ENCODE peak calls at places on chromosomes 6 and 20, in four cellular contexts. T is K562, Y is GM12878, A is HepG2. Z is an unnamed sample.

GRCh38 chr6:147040041-147040440 is 164.2 kb upstream of the STXBP5 start:
- DNase-seq in T (no peak), A (no peak), Y (no peak), Z (no peak)

GRCh38 chr6:81487489-81487888 is 265.0 kb downstream of the TENT5A start:
- DNase-seq in A (no peak), Y (no peak), T (no peak), Z (peak; percentile 4)

GRCh38 chr6:45590225-45590624 is 212.5 kb upstream of the SUPT3H start:
- DNase-seq in T (no peak), Y (no peak), A (no peak), Z (no peak)

GRCh38 chr6:7974932-7975763 is 64.6 kb upstream of the TXNDC5 start:
- DNase-seq in T (peak; percentile 94), A (peak; percentile 100), Y (no peak), Z (peak; percentile 93)

GRCh38 chr20:5085380-5085779 is 34.4 kb downstream of the PCNA start:
- DNase-seq in A (no peak), T (no peak), Y (no peak), Z (no peak)

GRCh38 chr6:134168580-134169223 is 116.3 kb upstream of the SLC2A12 start:
- DNase-seq in T (no peak), Y (no peak), A (no peak), Z (no peak)

GRCh38 chr20:47620808-47621805 is 119.4 kb downstream of the NCOA3 start:
- DNase-seq in A (peak; percentile 66), T (peak; percentile 63), Y (peak; percentile 32), Z (no peak)

GRCh38 chr20:62704341-62704948 is 4.2 kb upstream of the NTSR1 start:
- DNase-seq in A (peak; percentile 67), T (peak; percentile 31), Y (no peak), Z (peak; percentile 65)

GRCh38 chr6:149129401-149130077 is 188.0 kb upstream of the TAB2 start:
- DNase-seq in T (peak; percentile 62), A (no peak), Y (no peak), Z (no peak)

GRCh38 chr6:159038914-159039884 is 5.6 kb downstream of the TAGAP start:
- DNase-seq in A (no peak), T (no peak), Y (peak; percentile 86), Z (no peak)

GRCh38 chr6:156379946-156380707 is 397.1 kb upstream of the ARID1B start:
- DNase-seq in A (no peak), T (no peak), Y (no peak), Z (peak; percentile 10)

GRCh38 chr6:74578339-74578738 is 627.5 kb downstream of the COL12A1 start:
- DNase-seq in T (no peak), A (no peak), Y (no peak), Z (peak; percentile 4)

GRCh38 chr6:90446164-90446563 is 140.7 kb downstream of the MAP3K7 start:
- DNase-seq in T (no peak), Y (no peak), A (no peak), Z (no peak)

GRCh38 chr6:31928672-31928939 is 1.1 kb downstream of the C2 start:
- DNase-seq in Y (no peak), A (no peak), T (no peak), Z (no peak)

GRCh38 chr6:16305246-16305725 is 66.9 kb downstream of the GMPR start:
- DNase-seq in A (peak; percentile 88), T (no peak), Y (peak; percentile 83), Z (no peak)

GRCh38 chr20:62616728-62617621 is 25.3 kb upstream of the SLCO4A1 start:
- DNase-seq in Y (no peak), A (peak; percentile 71), T (peak; percentile 82), Z (peak; percentile 85)

GRCh38 chr6:147209762-147210449 is 5.7 kb downstream of the STXBP5 start:
- DNase-seq in T (no peak), A (no peak), Y (no peak), Z (no peak)

GRCh38 chr20:49620364-49621240 is 52.7 kb upstream of the PTGIS start:
- DNase-seq in A (no peak), T (no peak), Y (peak; percentile 100), Z (no peak)

GRCh38 chr20:11995750-11996567 is 78.3 kb downstream of the BTBD3 start:
- DNase-seq in A (no peak), T (no peak), Y (no peak), Z (no peak)

GRCh38 chr6:106081715-106082114 is 4.4 kb upstream of the PRDM1 start:
- DNase-seq in T (no peak), A (no peak), Y (no peak), Z (no peak)

GRCh38 chr6:99613398-99613704 is 6.7 kb downstream of the PRDM13 start:
- DNase-seq in Y (no peak), A (no peak), T (no peak), Z (peak; percentile 31)

DNA sequence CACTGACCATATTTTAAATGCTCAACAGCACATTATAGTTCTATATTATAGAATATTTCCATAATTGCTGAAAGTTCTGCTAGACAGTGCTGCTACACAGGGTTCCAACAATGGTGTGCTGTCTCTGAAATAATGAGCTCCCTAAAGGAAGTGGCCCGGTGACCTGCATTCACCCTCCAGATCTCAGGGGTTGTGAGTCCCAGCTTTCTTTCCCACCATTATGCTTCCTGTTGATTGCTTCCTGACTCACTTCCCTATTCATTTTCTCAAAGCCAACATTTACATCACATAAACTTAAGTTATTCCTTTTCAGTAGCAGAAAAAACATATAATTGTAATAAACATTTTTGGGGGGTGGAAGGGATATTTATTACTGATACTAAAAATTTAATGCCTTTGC is 13.0 kb upstream of the CCN6 start:
- DNase-seq in Y (no peak), T (no peak), A (no peak), Z (no peak)
- TF ChIP-seq POLR2AphosphoS2 in Y (no peak), T (no peak), A (no peak), Z (no peak)

GRCh38 chr20:57632286-57632685 is 12.1 kb upstream of the ZBP1 start:
- DNase-seq in T (no peak), A (no peak), Y (no peak), Z (no peak)

GRCh38 chr20:57633945-57634491 is 13.8 kb upstream of the ZBP1 start:
- DNase-seq in A (no peak), T (no peak), Y (no peak), Z (no peak)

GRCh38 chr20:57627972-57628650 is 7.9 kb upstream of the ZBP1 start:
- DNase-seq in T (no peak), A (no peak), Y (no peak), Z (no peak)

GRCh38 chr20:57627339-57627738 is 7.1 kb upstream of the ZBP1 start:
- DNase-seq in A (no peak), Y (no peak), T (no peak), Z (no peak)

DNA sequence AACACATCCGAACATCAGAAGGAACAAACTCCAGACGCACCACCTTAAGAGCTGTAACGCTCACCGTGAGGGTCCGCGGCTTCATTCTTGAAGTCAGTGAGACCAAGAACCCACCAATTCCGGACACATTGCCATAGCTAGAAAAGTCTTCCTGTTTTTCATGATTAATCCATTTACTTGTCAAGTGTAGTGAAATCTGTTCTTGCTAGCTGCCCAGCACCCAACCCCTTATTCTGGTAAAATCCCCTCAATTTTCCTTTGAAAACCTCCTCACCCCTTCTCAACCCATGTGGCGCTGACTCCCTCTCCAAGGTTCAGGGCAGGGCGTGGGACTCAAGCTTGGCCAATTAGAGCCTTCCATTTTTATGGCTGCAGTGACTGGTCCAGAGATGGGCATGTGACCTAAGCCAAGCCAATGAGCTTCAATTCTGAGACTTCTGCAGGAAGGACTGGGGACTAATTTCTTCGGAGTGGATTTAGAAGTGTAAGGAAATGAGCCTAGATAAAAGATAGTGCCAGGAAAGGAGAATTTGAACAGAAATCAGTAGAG is 9.8 kb upstream of the ZBP1 start:
- DNase-seq in A (no peak), T (no peak), Y (no peak), Z (no peak)
- TF ChIP-seq POLR2AphosphoS2 in A (no peak), T (no peak), Y (no peak), Z (no peak)

GRCh38 chr20:32380745-32381144 is 22.6 kb downstream of the ASXL1 start:
- DNase-seq in Y (no peak), A (no peak), T (no peak), Z (no peak)

GRCh38 chr20:32378461-32378860 is 20.3 kb downstream of the ASXL1 start:
- DNase-seq in Y (no peak), T (no peak), A (no peak), Z (no peak)

GRCh38 chr20:32386091-32386490 is 28.0 kb downstream of the ASXL1 start:
- DNase-seq in T (no peak), Y (no peak), A (no peak), Z (no peak)

GRCh38 chr20:32385541-32385940 is 27.4 kb downstream of the ASXL1 start:
- DNase-seq in A (no peak), T (no peak), Y (no peak), Z (no peak)

DNA sequence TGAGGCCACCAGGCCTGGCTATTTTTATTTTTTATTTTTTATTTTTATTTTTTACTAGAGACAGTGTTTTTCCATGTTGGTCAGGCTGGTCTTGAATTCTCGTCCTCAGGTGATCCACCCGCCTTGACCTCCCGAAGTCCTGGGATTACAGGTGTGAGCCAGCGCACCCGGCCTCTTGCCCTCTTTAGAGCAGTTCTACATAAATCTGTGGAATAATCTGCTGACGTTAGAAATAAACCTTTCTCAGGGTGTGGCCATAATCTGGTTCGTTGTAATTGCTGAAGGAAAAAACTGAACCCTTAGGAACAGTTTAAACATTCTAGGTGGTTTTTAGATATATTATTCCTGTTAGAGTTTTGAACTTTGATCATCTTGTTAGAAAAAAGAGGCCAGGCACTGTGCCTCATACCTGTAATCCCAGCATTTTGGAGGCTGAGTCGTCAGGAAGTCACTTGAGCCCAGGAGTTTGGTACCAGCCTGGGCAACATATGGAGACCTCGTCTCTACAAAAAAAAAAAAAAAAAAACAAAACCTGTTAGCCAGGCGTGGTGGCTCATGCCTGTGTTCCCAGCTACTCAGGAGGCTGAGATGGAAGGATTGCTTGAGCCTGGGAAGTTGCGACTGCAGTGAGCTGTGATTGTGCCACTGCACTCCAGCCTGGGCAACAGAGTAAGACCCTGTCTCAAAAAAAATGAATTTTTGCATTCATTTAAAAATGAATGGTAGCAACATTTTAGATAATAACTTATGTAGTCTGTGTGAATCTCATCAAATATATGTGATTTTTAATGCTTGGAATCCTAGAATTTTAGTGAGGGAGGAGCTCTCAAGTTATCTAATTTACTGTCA is 24.2 kb downstream of the ASXL1 start:
- DNase-seq in Y (no peak), T (no peak), A (no peak), Z (no peak)
- TF ChIP-seq POLR2AphosphoS2 in Y (no peak), T (no peak), A (no peak), Z (no peak)

GRCh38 chr6:72969666-72970065 is 255.6 kb downstream of the KHDC1L start:
- DNase-seq in T (no peak), Y (no peak), A (no peak), Z (no peak)

GRCh38 chr6:72963946-72964345 is 261.4 kb downstream of the KHDC1L start:
- DNase-seq in A (no peak), T (no peak), Y (no peak), Z (no peak)

GRCh38 chr6:72967329-72967728 is 258.0 kb downstream of the KHDC1L start:
- DNase-seq in T (no peak), A (no peak), Y (no peak), Z (no peak)

GRCh38 chr6:72968704-72969103 is 256.6 kb downstream of the KHDC1L start:
- DNase-seq in A (no peak), Y (no peak), T (no peak), Z (peak; percentile 24)

DNA sequence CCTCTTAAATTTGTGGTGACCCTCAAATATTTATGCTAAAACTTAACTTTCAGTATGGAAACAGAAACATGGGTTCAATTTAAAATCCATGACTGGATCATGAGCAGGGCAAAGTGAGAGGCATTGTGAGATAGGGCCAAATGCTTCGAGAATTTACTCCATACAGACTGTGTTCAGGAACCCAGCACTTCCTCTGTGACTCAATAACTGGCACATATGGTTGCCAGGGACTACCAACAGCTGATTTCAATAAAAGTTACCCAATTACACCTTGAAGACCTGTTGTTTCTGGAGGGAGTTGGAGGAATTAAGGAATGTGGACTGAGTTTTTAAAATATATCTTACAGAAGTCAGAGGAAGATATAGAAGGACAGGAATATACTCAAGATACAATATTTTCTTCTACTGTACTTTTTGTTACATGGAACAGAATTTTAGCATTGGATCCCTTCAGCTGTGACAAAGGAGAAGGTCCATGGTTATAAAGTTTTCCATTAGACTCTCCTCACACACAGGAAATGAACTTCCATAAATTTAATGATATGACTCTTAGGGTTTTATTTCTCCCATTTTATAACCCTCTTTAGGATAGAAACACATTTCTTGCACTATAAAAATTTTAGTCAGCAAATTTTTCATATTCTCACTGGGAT is 258.5 kb downstream of the KHDC1L start:
- DNase-seq in A (no peak), T (no peak), Y (no peak), Z (no peak)
- TF ChIP-seq POLR2AphosphoS2 in A (no peak), T (no peak), Y (no peak), Z (no peak)